ENCODE peak calls at places on chromosome 20, in nine cellular contexts. One of them, this sample, is unnamed.

GRCh38 chr20:33127422-33128097 is 40.4 kb upstream of the BPIFA2 start:
- DNase-seq in dermis microvascular lymphatic vessel endothelial cell: no peak
- DNase-seq in activated naive CD8-positive, alpha-beta T cell treated with anti-CD3 and anti-CD28 coated beads for 36 hours: no peak
- DNase-seq in head of caudate nucleus: no peak
- DNase-seq in amniotic stem cell: no peak
- DNase-seq in EL: no peak
- DNase-seq in retina: no peak
- DNase-seq in heart right ventricle: no peak
- DNase-seq in fibroblast of gingiva: no peak
- DNase-seq in this sample: no peak

GRCh38 chr20:49989234-49990065 is 6.7 kb downstream of the SNAI1 start:
- DNase-seq in amniotic stem cell: no peak
- DNase-seq in fibroblast of gingiva: peak; percentile 92
- DNase-seq in heart right ventricle: peak; percentile 62
- DNase-seq in head of caudate nucleus: peak; percentile 29
- DNase-seq in retina: peak; percentile 28
- DNase-seq in activated naive CD8-positive, alpha-beta T cell treated with anti-CD3 and anti-CD28 coated beads for 36 hours: no peak
- DNase-seq in dermis microvascular lymphatic vessel endothelial cell: peak; percentile 81
- DNase-seq in EL: peak; percentile 85
- DNase-seq in this sample: peak; percentile 35

GRCh38 chr20:49567421-49568256 is at the start of gene PTGIS:
- DNase-seq in EL: peak; percentile 31
- DNase-seq in activated naive CD8-positive, alpha-beta T cell treated with anti-CD3 and anti-CD28 coated beads for 36 hours: no peak
- DNase-seq in dermis microvascular lymphatic vessel endothelial cell: peak; percentile 32
- DNase-seq in fibroblast of gingiva: no peak
- DNase-seq in head of caudate nucleus: no peak
- DNase-seq in retina: peak; percentile 65
- DNase-seq in amniotic stem cell: no peak
- DNase-seq in heart right ventricle: peak; percentile 40
- DNase-seq in this sample: peak; percentile 62

GRCh38 chr20:14991023-14991422 is 653.6 kb upstream of the FLRT3 start:
- DNase-seq in retina: no peak
- DNase-seq in fibroblast of gingiva: peak; percentile 59
- DNase-seq in dermis microvascular lymphatic vessel endothelial cell: no peak
- DNase-seq in head of caudate nucleus: no peak
- DNase-seq in EL: no peak
- DNase-seq in amniotic stem cell: no peak
- DNase-seq in activated naive CD8-positive, alpha-beta T cell treated with anti-CD3 and anti-CD28 coated beads for 36 hours: no peak
- DNase-seq in heart right ventricle: no peak
- DNase-seq in this sample: peak; percentile 61

GRCh38 chr20:48797850-48798747 is 29.7 kb downstream of the PREX1 start:
- DNase-seq in dermis microvascular lymphatic vessel endothelial cell: no peak
- DNase-seq in amniotic stem cell: no peak
- DNase-seq in fibroblast of gingiva: no peak
- DNase-seq in activated naive CD8-positive, alpha-beta T cell treated with anti-CD3 and anti-CD28 coated beads for 36 hours: no peak
- DNase-seq in head of caudate nucleus: no peak
- DNase-seq in EL: no peak
- DNase-seq in retina: no peak
- DNase-seq in heart right ventricle: no peak
- DNase-seq in this sample: no peak

GRCh38 chr20:2746636-2747265 is 53.7 kb downstream of the CPXM1 start:
- DNase-seq in retina: no peak
- DNase-seq in amniotic stem cell: no peak
- DNase-seq in heart right ventricle: no peak
- DNase-seq in fibroblast of gingiva: no peak
- DNase-seq in head of caudate nucleus: no peak
- DNase-seq in dermis microvascular lymphatic vessel endothelial cell: no peak
- DNase-seq in EL: no peak
- DNase-seq in activated naive CD8-positive, alpha-beta T cell treated with anti-CD3 and anti-CD28 coated beads for 36 hours: no peak
- DNase-seq in this sample: no peak

GRCh38 chr20:58788896-58789295 is 61.8 kb downstream of the GNAS-AS1 start:
- DNase-seq in heart right ventricle: no peak
- DNase-seq in fibroblast of gingiva: no peak
- DNase-seq in EL: no peak
- DNase-seq in activated naive CD8-positive, alpha-beta T cell treated with anti-CD3 and anti-CD28 coated beads for 36 hours: no peak
- DNase-seq in retina: no peak
- DNase-seq in amniotic stem cell: no peak
- DNase-seq in head of caudate nucleus: no peak
- DNase-seq in dermis microvascular lymphatic vessel endothelial cell: no peak
- DNase-seq in this sample: no peak

GRCh38 chr20:60137657-60138245 is 179.5 kb downstream of the CDH26 start:
- DNase-seq in activated naive CD8-positive, alpha-beta T cell treated with anti-CD3 and anti-CD28 coated beads for 36 hours: peak; percentile 23
- DNase-seq in head of caudate nucleus: peak; percentile 35
- DNase-seq in retina: no peak
- DNase-seq in dermis microvascular lymphatic vessel endothelial cell: no peak
- DNase-seq in EL: peak; percentile 4
- DNase-seq in amniotic stem cell: no peak
- DNase-seq in fibroblast of gingiva: no peak
- DNase-seq in heart right ventricle: no peak
- DNase-seq in this sample: peak; percentile 67

GRCh38 chr20:59472059-59472458 is 132.3 kb upstream of the PHACTR3 start:
- DNase-seq in head of caudate nucleus: no peak
- DNase-seq in fibroblast of gingiva: no peak
- DNase-seq in EL: no peak
- DNase-seq in activated naive CD8-positive, alpha-beta T cell treated with anti-CD3 and anti-CD28 coated beads for 36 hours: no peak
- DNase-seq in dermis microvascular lymphatic vessel endothelial cell: no peak
- DNase-seq in retina: no peak
- DNase-seq in amniotic stem cell: no peak
- DNase-seq in heart right ventricle: no peak
- DNase-seq in this sample: no peak

GRCh38 chr20:5197270-5197827 is 70.5 kb downstream of the CDS2 start:
- DNase-seq in activated naive CD8-positive, alpha-beta T cell treated with anti-CD3 and anti-CD28 coated beads for 36 hours: no peak
- DNase-seq in dermis microvascular lymphatic vessel endothelial cell: no peak
- DNase-seq in EL: no peak
- DNase-seq in fibroblast of gingiva: no peak
- DNase-seq in amniotic stem cell: no peak
- DNase-seq in head of caudate nucleus: no peak
- DNase-seq in retina: no peak
- DNase-seq in heart right ventricle: no peak
- DNase-seq in this sample: no peak

GRCh38 chr20:60249436-60249835 is 291.2 kb downstream of the CDH26 start:
- DNase-seq in activated naive CD8-positive, alpha-beta T cell treated with anti-CD3 and anti-CD28 coated beads for 36 hours: no peak
- DNase-seq in amniotic stem cell: peak; percentile 89
- DNase-seq in EL: peak; percentile 100
- DNase-seq in dermis microvascular lymphatic vessel endothelial cell: no peak
- DNase-seq in heart right ventricle: no peak
- DNase-seq in fibroblast of gingiva: peak; percentile 53
- DNase-seq in retina: no peak
- DNase-seq in head of caudate nucleus: no peak
- DNase-seq in this sample: no peak

GRCh38 chr20:37347891-37348642 is 2.1 kb downstream of the SRC start:
- DNase-seq in dermis microvascular lymphatic vessel endothelial cell: no peak
- DNase-seq in retina: no peak
- DNase-seq in head of caudate nucleus: no peak
- DNase-seq in amniotic stem cell: no peak
- DNase-seq in EL: no peak
- DNase-seq in heart right ventricle: no peak
- DNase-seq in activated naive CD8-positive, alpha-beta T cell treated with anti-CD3 and anti-CD28 coated beads for 36 hours: peak; percentile 12
- DNase-seq in fibroblast of gingiva: no peak
- DNase-seq in this sample: peak; percentile 38

This sample was measured in DMS53.